ENCODE peak calls at places on chromosomes 1 and 21, in seven cellular contexts. G is GM10248, R is progenitor cell of endocrine pancreas, B is osteocyte, A is T-helper 17 cell, S is cardiac muscle cell, V is cardiac septum. K is an unnamed sample.

GRCh38 chr1:55962472-55962871 is 616.9 kb downstream of the PLPP3 start:
- DNase-seq in S (no peak), G (no peak), B (no peak), R (no peak), V (no peak), A (no peak), K (no peak)

GRCh38 chr1:1283821-1284220 is 3.6 kb downstream of the SCNN1D start:
- DNase-seq in R (no peak), S (no peak), G (peak; percentile 81), A (no peak), B (no peak), V (no peak), K (no peak)

GRCh38 chr21:27683292-27683691 is 716.4 kb upstream of the ADAMTS5 start:
- DNase-seq in R (no peak), S (no peak), V (no peak), A (no peak), B (no peak), G (no peak), K (no peak)

GRCh38 chr1:33349081-33349759 is 28.3 kb upstream of the A3GALT2 start:
- DNase-seq in R (no peak), B (no peak), A (peak; percentile 39), V (no peak), S (peak; percentile 79), G (peak; percentile 51), K (peak; percentile 74)

GRCh38 chr1:234658143-234658542 is 48.2 kb upstream of the IRF2BP2 start:
- DNase-seq in R (no peak), B (no peak), S (no peak), A (no peak), G (no peak), V (no peak), K (no peak)

GRCh38 chr1:6010554-6010953 is 18.3 kb upstream of the NPHP4 start:
- DNase-seq in G (no peak), V (peak; percentile 67), B (no peak), S (no peak), R (no peak), A (no peak), K (peak; percentile 14)

GRCh38 chr1:17170571-17170970 is 34.4 kb upstream of the PADI1 start:
- DNase-seq in S (no peak), G (no peak), V (no peak), B (peak; percentile 11), A (no peak), R (no peak), K (no peak)

GRCh38 chr1:248924696-248925532 is 18.9 kb downstream of the PGBD2 start:
- DNase-seq in G (peak; percentile 42), A (peak; percentile 20), S (peak; percentile 62), B (no peak), R (no peak), V (no peak), K (no peak)

GRCh38 chr1:75588779-75589475 is 22.0 kb downstream of the SLC44A5 start:
- DNase-seq in S (no peak), V (no peak), G (no peak), A (no peak), B (no peak), R (no peak), K (no peak)

GRCh38 chr1:154420961-154421924 is 16.1 kb downstream of the IL6R start:
- DNase-seq in R (no peak), B (no peak), G (no peak), S (no peak), A (no peak), V (no peak), K (no peak)

GRCh38 chr1:153470707-153471106 is 10.3 kb upstream of the S100A7 start:
- DNase-seq in S (no peak), B (no peak), V (no peak), R (no peak), A (no peak), G (no peak), K (no peak)

GRCh38 chr1:208254376-208254775 is 10.2 kb upstream of the PLXNA2 start:
- DNase-seq in A (no peak), S (no peak), G (no peak), R (no peak), B (no peak), V (no peak), K (no peak)

GRCh38 chr1:73800376-73800775 is 397.6 kb downstream of the LRRIQ3 start:
- DNase-seq in A (no peak), V (no peak), G (no peak), R (no peak), B (no peak), S (no peak), K (no peak)

GRCh38 chr1:109910123-109910962 is at the start of gene CSF1:
- DNase-seq in R (peak; percentile 23), A (peak; percentile 38), S (peak; percentile 72), G (peak; percentile 80), V (peak; percentile 89), B (peak; percentile 91), K (peak; percentile 90)

GRCh38 chr1:238652346-238652968 is 733.9 kb upstream of the CHRM3 start:
- DNase-seq in B (no peak), V (no peak), G (no peak), A (no peak), R (no peak), S (no peak), K (no peak)

GRCh38 chr1:221100196-221100950 is 221.1 kb downstream of the HLX start:
- DNase-seq in B (no peak), A (no peak), S (no peak), G (no peak), V (no peak), R (no peak), K (no peak)

GRCh38 chr1:230010618-230011332 is 56.3 kb upstream of the GALNT2 start:
- DNase-seq in G (no peak), B (no peak), S (no peak), A (no peak), R (no peak), V (no peak), K (no peak)

GRCh38 chr1:200182701-200183100 is 155.2 kb downstream of the NR5A2 start:
- DNase-seq in A (no peak), V (no peak), S (no peak), B (no peak), R (no peak), G (no peak), K (no peak)

GRCh38 chr1:156924478-156925153 is 4.2 kb downstream of the LRRC71 start:
- DNase-seq in A (no peak), G (no peak), B (no peak), R (no peak), V (no peak), S (no peak), K (peak; percentile 21)

GRCh38 chr21:45213392-45213791 is 74.3 kb downstream of the POFUT2 start:
- DNase-seq in V (no peak), G (no peak), S (no peak), R (no peak), B (no peak), A (no peak), K (no peak)

GRCh38 chr1:86714159-86714558 is 9.8 kb downstream of the SH3GLB1 start:
- DNase-seq in B (no peak), V (no peak), A (no peak), R (no peak), G (no peak), S (peak; percentile 41), K (no peak)

K was measured in Right ventricle myocardium superior.